ENCODE peak calls at places on chromosomes 1 and 21, in eight cellular contexts. V, M, A, I, W, L, J and G are unnamed samples.

GRCh38 chr1:15764269-15764764 is 5.7 kb downstream of the FBLIM1 start:
- DNase-seq in V (no peak), M (no peak), A (no peak), I (no peak), W (no peak), L (peak), J (no peak), G (peak)

GRCh38 chr1:47351305-47351704 is 17.7 kb downstream of the CMPK1 start:
- DNase-seq in V (no peak), M (no peak), A (peak), I (no peak), W (no peak), L (no peak), J (no peak), G (peak)

GRCh38 chr1:145906954-145907755 is 2.7 kb downstream of the ITGA10 start:
- DNase-seq in V (no peak), M (no peak), A (no peak), I (no peak), W (peak), L (no peak), J (no peak), G (no peak)

GRCh38 chr1:56578963-56579875 is at the start of gene PLPP3:
- DNase-seq in V (no peak), M (peak), A (peak), I (peak), W (peak), L (peak), J (no peak), G (peak)

GRCh38 chr1:228288536-228289238 is 80.8 kb downstream of the OBSCN start:
- DNase-seq in V (no peak), M (peak), A (no peak), I (no peak), W (no peak), L (no peak), J (no peak), G (no peak)

GRCh38 chr1:221809101-221810029 is 67.5 kb upstream of the DUSP10 start:
- DNase-seq in V (no peak), M (no peak), A (no peak), I (no peak), W (no peak), L (no peak), J (no peak), G (peak)

GRCh38 chr1:156337888-156338179 is 258 bp downstream of the CCT3 start:
- DNase-seq in V (no peak), M (no peak), A (no peak), I (no peak), W (no peak), L (peak), J (peak), G (no peak)

GRCh38 chr21:29261555-29262540 is 36.9 kb upstream of the BACH1 start:
- DNase-seq in V (no peak), M (no peak), A (peak), I (no peak), W (no peak), L (no peak), J (no peak), G (no peak)

GRCh38 chr1:219350621-219351020 is 176.9 kb downstream of the LYPLAL1 start:
- DNase-seq in V (no peak), M (no peak), A (no peak), I (no peak), W (no peak), L (no peak), J (no peak), G (no peak)

GRCh38 chr1:7420098-7420445 is 351.0 kb upstream of the VAMP3 start:
- DNase-seq in V (no peak), M (no peak), A (no peak), I (no peak), W (no peak), L (no peak), J (no peak), G (no peak)

GRCh38 chr1:51558375-51558924 is 39.4 kb upstream of the EPS15 start:
- DNase-seq in V (no peak), M (peak), A (peak), I (no peak), W (peak), L (no peak), J (no peak), G (no peak)

GRCh38 chr1:15957221-15958090 is 18.4 kb downstream of the ZBTB17 start:
- DNase-seq in V (no peak), M (peak), A (no peak), I (no peak), W (no peak), L (no peak), J (no peak), G (no peak)

GRCh38 chr1:153612755-153613331 is at the start of gene S100A16:
- DNase-seq in V (no peak), M (no peak), A (peak), I (no peak), W (peak), L (no peak), J (no peak), G (no peak)

GRCh38 chr21:33266050-33266783 is at the start of gene IL10RB:
- DNase-seq in V (peak), M (peak), A (peak), I (peak), W (peak), L (peak), J (peak), G (peak)

GRCh38 chr1:54069792-54070548 is 16.6 kb downstream of the TCEANC2 start:
- DNase-seq in V (no peak), M (no peak), A (peak), I (peak), W (peak), L (peak), J (no peak), G (peak)

GRCh38 chr1:64822621-64823020 is 77.7 kb downstream of the RAVER2 start:
- DNase-seq in V (no peak), M (no peak), A (peak), I (no peak), W (peak), L (no peak), J (no peak), G (no peak)

GRCh38 chr1:8239306-8240023 is 78.4 kb upstream of the SLC45A1 start:
- DNase-seq in V (no peak), M (no peak), A (no peak), I (no peak), W (no peak), L (peak), J (no peak), G (peak)

GRCh38 chr1:41662061-41662655 is 177.7 kb upstream of the EDN2 start:
- DNase-seq in V (peak), M (peak), A (peak), I (peak), W (peak), L (no peak), J (peak), G (peak)

GRCh38 chr21:43810505-43811261 is 21.3 kb downstream of the RRP1 start:
- DNase-seq in V (peak), M (peak), A (peak), I (peak), W (peak), L (peak), J (peak), G (peak)

GRCh38 chr1:15952317-15953258 is 23.3 kb downstream of the ZBTB17 start:
- DNase-seq in V (no peak), M (peak), A (peak), I (no peak), W (peak), L (no peak), J (no peak), G (no peak)

GRCh38 chr1:67831850-67832513 is 1.3 kb downstream of the GNG12 start:
- DNase-seq in V (no peak), M (peak), A (peak), I (peak), W (peak), L (peak), J (no peak), G (peak)

GRCh38 chr1:212915245-212916091 is 34.9 kb upstream of the VASH2 start:
- DNase-seq in V (no peak), M (no peak), A (peak), I (no peak), W (peak), L (no peak), J (no peak), G (peak)

GRCh38 chr21:43316156-43316845 is 110.6 kb downstream of the SIK1 start:
- DNase-seq in V (no peak), M (no peak), A (no peak), I (no peak), W (no peak), L (no peak), J (no peak), G (no peak)

GRCh38 chr1:22611530-22611947 is 24.9 kb upstream of the C1QA start:
- DNase-seq in V (no peak), M (peak), A (peak), I (no peak), W (peak), L (no peak), J (no peak), G (peak)

GRCh38 chr1:63112155-63112914 is 210.0 kb upstream of the FOXD3 start:
- DNase-seq in V (no peak), M (peak), A (peak), I (no peak), W (peak), L (no peak), J (no peak), G (no peak)

GRCh38 chr21:41636636-41637625 is 129.0 kb upstream of the TMPRSS2 start:
- DNase-seq in V (no peak), M (no peak), A (no peak), I (peak), W (no peak), L (peak), J (no peak), G (no peak)

GRCh38 chr1:220124542-220124941 is 30.6 kb downstream of the IARS2 start:
- DNase-seq in V (no peak), M (no peak), A (peak), I (no peak), W (peak), L (no peak), J (no peak), G (no peak)

GRCh38 chr1:57424231-57425027 is 569 bp upstream of the DAB1 start:
- DNase-seq in V (no peak), M (peak), A (peak), I (peak), W (peak), L (peak), J (no peak), G (peak)

GRCh38 chr21:33976082-33976979 is 60.7 kb upstream of the ATP5PO start:
- DNase-seq in V (no peak), M (peak), A (peak), I (no peak), W (peak), L (peak), J (peak), G (no peak)

GRCh38 chr1:232226197-232226681 is 403.7 kb downstream of the SIPA1L2 start:
- DNase-seq in V (no peak), M (peak), A (peak), I (no peak), W (peak), L (peak), J (no peak), G (no peak)

GRCh38 chr1:1680031-1680911 is 12.3 kb downstream of the SLC35E2B start:
- DNase-seq in V (no peak), M (no peak), A (no peak), I (no peak), W (no peak), L (no peak), J (no peak), G (no peak)

GRCh38 chr1:207309775-207310273 is 11.7 kb upstream of the CD55 start:
- DNase-seq in V (peak), M (peak), A (peak), I (no peak), W (peak), L (no peak), J (no peak), G (peak)

GRCh38 chr21:22355949-22356348 is 1357.7 kb downstream of the NCAM2 start:
- DNase-seq in V (no peak), M (no peak), A (no peak), I (no peak), W (no peak), L (no peak), J (no peak), G (no peak)

GRCh38 chr1:41809716-41810115 is 109.0 kb downstream of the HIVEP3 start:
- DNase-seq in V (no peak), M (peak), A (no peak), I (no peak), W (no peak), L (no peak), J (no peak), G (no peak)

GRCh38 chr1:6197746-6198427 is 1.5 kb downstream of the RPL22 start:
- DNase-seq in V (no peak), M (no peak), A (no peak), I (no peak), W (no peak), L (no peak), J (no peak), G (no peak)

GRCh38 chr1:93093332-93094006 is 14.4 kb downstream of the MTF2 start:
- DNase-seq in V (no peak), M (no peak), A (peak), I (no peak), W (peak), L (no peak), J (no peak), G (no peak)

GRCh38 chr1:53336146-53336545 is 8.3 kb upstream of the LRP8 start:
- DNase-seq in V (no peak), M (no peak), A (no peak), I (no peak), W (no peak), L (no peak), J (no peak), G (no peak)

GRCh38 chr1:63051886-63052285 is 268.0 kb downstream of the ATG4C start:
- DNase-seq in V (no peak), M (no peak), A (no peak), I (no peak), W (no peak), L (no peak), J (no peak), G (no peak)